ENCODE peak calls at places on chromosomes 12 and 14, in four cellular contexts. M is Peyer's patch, F is SK-N-SH, G is right lobe of liver. S is an unnamed sample.

GRCh38 chr12:4743046-4743445 is 22.8 kb downstream of the GALNT8 start:
- DNase-seq in M (no peak), F (no peak), G (no peak), S (no peak)

GRCh38 chr14:24057271-24057670 is 5.5 kb downstream of the CARMIL3 start:
- DNase-seq in M (no peak), F (peak; percentile 9), G (peak; percentile 28), S (no peak)

GRCh38 chr12:117907108-117907689 is 61.6 kb downstream of the KSR2 start:
- DNase-seq in M (no peak), F (no peak), G (no peak), S (no peak)

GRCh38 chr12:132761911-132762583 is 415 bp upstream of the ANKLE2 start:
- DNase-seq in M (peak; percentile 92), F (peak; percentile 99), G (peak; percentile 88), S (peak; percentile 54)

GRCh38 chr12:56197921-56198635 is 8.8 kb upstream of the SMARCC2 start:
- DNase-seq in M (no peak), F (no peak), G (no peak), S (no peak)

GRCh38 chr12:61629702-61630101 is 630.5 kb upstream of the USP15 start:
- DNase-seq in M (no peak), F (no peak), G (no peak), S (no peak)

GRCh38 chr12:27635349-27635972 is 60.8 kb upstream of the REP15 start:
- DNase-seq in M (no peak), F (peak; percentile 15), G (no peak), S (no peak)

GRCh38 chr14:73100334-73100733 is 36.0 kb upstream of the PSEN1 start:
- DNase-seq in M (no peak), F (no peak), G (no peak), S (no peak)

GRCh38 chr14:74980746-74981661 is 21.7 kb upstream of the EIF2B2 start:
- DNase-seq in M (peak; percentile 46), F (no peak), G (peak; percentile 43), S (no peak)

GRCh38 chr12:121334513-121335343 is 17.5 kb downstream of the ANAPC5 start:
- DNase-seq in M (no peak), F (peak; percentile 64), G (peak; percentile 29), S (no peak)

GRCh38 chr12:132153501-132154340 is 9.5 kb downstream of the NOC4L start:
- DNase-seq in M (peak; percentile 80), F (peak; percentile 95), G (no peak), S (peak; percentile 78)

GRCh38 chr12:104263580-104264358 is 39.8 kb upstream of the EID3 start:
- DNase-seq in M (no peak), F (peak; percentile 75), G (no peak), S (no peak)

GRCh38 chr12:69433653-69434052 is 36.5 kb upstream of the FRS2 start:
- DNase-seq in M (no peak), F (no peak), G (no peak), S (no peak)

DNA sequence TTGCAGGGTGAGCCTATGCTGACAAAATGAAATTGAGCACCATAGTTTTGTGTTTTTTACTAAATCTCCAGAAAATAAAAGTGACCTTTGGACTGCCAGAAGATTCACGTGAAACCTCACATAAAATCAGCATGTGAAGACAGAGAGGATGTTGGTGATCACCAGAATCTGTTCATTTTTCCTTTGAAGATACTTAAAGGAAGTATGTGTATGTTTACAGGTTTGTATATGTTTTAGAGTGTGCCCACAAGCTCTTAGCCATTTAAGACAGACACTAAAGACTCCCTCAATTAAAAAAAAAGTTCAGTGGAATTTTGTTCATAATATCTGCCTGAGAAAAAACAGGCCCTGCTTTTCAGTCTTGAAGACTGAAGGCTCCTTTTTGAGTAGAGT is 25.9 kb downstream of the DDX47 start:
- DNase-seq in M (no peak), F (no peak), G (no peak), S (no peak)
- H3K27ac ChIP-seq in M (peak overlapping the region; percentile 29), F (peak overlapping the region; percentile 76), G (no peak overlapping the region), S (no peak overlapping the region)

GRCh38 chr12:89856431-89856830 is 147.8 kb upstream of the ATP2B1 start:
- DNase-seq in M (no peak), F (no peak), G (no peak), S (no peak)

GRCh38 chr12:89859513-89860220 is 151.0 kb upstream of the ATP2B1 start:
- DNase-seq in M (peak; percentile 50), F (no peak), G (no peak), S (no peak)

GRCh38 chr12:89857652-89858274 is 149.1 kb upstream of the ATP2B1 start:
- DNase-seq in M (no peak), F (no peak), G (no peak), S (no peak)

GRCh38 chr12:89861086-89861485 is 152.4 kb upstream of the ATP2B1 start:
- DNase-seq in M (no peak), F (no peak), G (no peak), S (no peak)

DNA sequence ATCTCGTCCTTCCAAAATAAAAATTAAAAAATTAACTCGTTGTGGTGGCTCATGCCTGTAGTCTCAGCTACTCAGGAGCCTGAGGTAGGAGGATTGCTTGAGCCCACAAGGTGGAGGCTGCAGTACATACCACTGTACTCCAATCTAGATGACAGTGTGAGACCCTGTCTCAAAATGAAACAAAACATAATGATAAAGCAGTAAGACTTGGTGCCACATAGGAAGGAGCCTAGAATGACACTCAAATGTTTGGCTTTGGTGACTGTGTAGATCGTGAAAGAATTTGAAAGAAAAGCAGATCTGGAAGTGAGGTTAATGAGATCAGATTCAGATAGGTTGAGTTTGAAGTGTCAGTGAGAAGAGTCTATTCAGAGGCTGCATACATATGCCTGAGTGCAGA is 150.1 kb upstream of the ATP2B1 start:
- DNase-seq in M (no peak), F (no peak), G (no peak), S (no peak)
- H3K27ac ChIP-seq in M (no peak overlapping the region), F (no peak overlapping the region), G (no peak overlapping the region), S (no peak overlapping the region)

GRCh38 chr12:71291746-71292145 is 133.9 kb upstream of the TSPAN8 start:
- DNase-seq in M (no peak), F (no peak), G (no peak), S (no peak)

GRCh38 chr12:71299541-71300376 is 139.8 kb upstream of the LGR5 start:
- DNase-seq in M (no peak), F (no peak), G (no peak), S (no peak)

GRCh38 chr12:71300772-71301675 is 138.6 kb upstream of the LGR5 start:
- DNase-seq in M (no peak), F (no peak), G (no peak), S (no peak)

GRCh38 chr12:71297930-71298329 is 140.1 kb upstream of the TSPAN8 start:
- DNase-seq in M (no peak), F (no peak), G (no peak), S (no peak)

GRCh38 chr12:71295913-71296312 is 138.1 kb upstream of the TSPAN8 start:
- DNase-seq in M (no peak), F (no peak), G (no peak), S (no peak)
- H3K27ac ChIP-seq in M (no peak overlapping the region), F (no peak overlapping the region), G (no peak overlapping the region), S (no peak overlapping the region)

GRCh38 chr12:12835378-12836145 is 22.4 kb downstream of the DDX47 start:
- DNase-seq in M (peak; percentile 51), F (no peak), G (no peak), S (no peak)
- H3K27ac ChIP-seq in M (peak overlapping the region; percentile 90), F (peak overlapping the region; percentile 43), G (no peak overlapping the region), S (no peak overlapping the region)

GRCh38 chr12:111420494-111420893 is 14.8 kb downstream of the SH2B3 start:
- DNase-seq in M (no peak), F (no peak), G (no peak), S (no peak)
- H3K27ac ChIP-seq in M (no peak overlapping the region), F (no peak overlapping the region), G (no peak overlapping the region), S (no peak overlapping the region)

GRCh38 chr12:26576266-26576665 is 256.7 kb downstream of the ITPR2 start:
- DNase-seq in M (no peak), F (no peak), G (no peak), S (no peak)

GRCh38 chr12:26580619-26581018 is 252.4 kb downstream of the ITPR2 start:
- DNase-seq in M (no peak), F (peak; percentile 11), G (no peak), S (no peak)
- H3K27ac ChIP-seq in M (no peak overlapping the region), F (no peak overlapping the region), G (no peak overlapping the region), S (no peak overlapping the region)

GRCh38 chr12:130076126-130076525 is 86.1 kb upstream of the FZD10 start:
- DNase-seq in M (no peak), F (no peak), G (no peak), S (no peak)
- H3K27ac ChIP-seq in M (no peak overlapping the region), F (no peak overlapping the region), G (no peak overlapping the region), S (no peak overlapping the region)

S was measured in dorsolateral prefrontal cortex.